ENCODE peak calls at places on chromosomes 7 and 10, in four cellular contexts. J, T, L and C are unnamed samples.

GRCh38 chr7:28145090-28145626 is 35.4 kb downstream of the JAZF1 start:
- DNase-seq in J (no peak), T (no peak), L (no peak), C (peak; percentile 18)

GRCh38 chr7:30983042-30983913 is 19.5 kb downstream of the GHRHR start:
- DNase-seq in J (no peak), T (peak; percentile 88), L (peak; percentile 53), C (peak; percentile 62)

GRCh38 chr7:17069146-17069545 is 187.4 kb upstream of the AGR3 start:
- DNase-seq in J (no peak), T (no peak), L (no peak), C (peak; percentile 98)

GRCh38 chr7:135147341-135147898 is 452 bp upstream of the TMEM140 start:
- DNase-seq in J (no peak), T (no peak), L (no peak), C (no peak)

GRCh38 chr10:3926675-3927525 is 141.9 kb upstream of the KLF6 start:
- DNase-seq in J (no peak), T (no peak), L (no peak), C (no peak)

GRCh38 chr10:44934416-44935200 is 23.5 kb downstream of the TMEM72 start:
- DNase-seq in J (no peak), T (peak; percentile 67), L (no peak), C (no peak)

GRCh38 chr7:23167691-23168090 is 14.2 kb upstream of the NUP42 start:
- DNase-seq in J (no peak), T (no peak), L (no peak), C (no peak)

GRCh38 chr7:133746305-133746704 is 380.8 kb upstream of the LRGUK start:
- DNase-seq in J (no peak), T (no peak), L (no peak), C (peak; percentile 66)

GRCh38 chr7:18444856-18445255 is 50.7 kb upstream of the HDAC9 start:
- DNase-seq in J (no peak), T (no peak), L (no peak), C (no peak)

GRCh38 chr10:70903262-70903921 is 15.0 kb upstream of the PCBD1 start:
- DNase-seq in J (no peak), T (no peak), L (peak; percentile 4), C (peak; percentile 9)

GRCh38 chr7:100680589-100681271 is 7.2 kb downstream of the GNB2 start:
- DNase-seq in J (no peak), T (peak; percentile 69), L (no peak), C (no peak)

GRCh38 chr7:20083781-20084180 is 133.4 kb downstream of the MACC1 start:
- DNase-seq in J (no peak), T (no peak), L (no peak), C (peak; percentile 89)

GRCh38 chr7:37365405-37365804 is 83.3 kb downstream of the ELMO1 start:
- DNase-seq in J (no peak), T (no peak), L (no peak), C (no peak)

GRCh38 chr10:3477683-3478082 is 305.1 kb upstream of the PITRM1 start:
- DNase-seq in J (peak; percentile 67), T (no peak), L (peak; percentile 69), C (peak; percentile 98)

GRCh38 chr7:130695840-130696239 is 9.5 kb upstream of the TSGA13 start:
- DNase-seq in J (no peak), T (no peak), L (no peak), C (peak; percentile 43)

GRCh38 chr7:111741811-111742240 is 179.5 kb upstream of the IMMP2L start:
- DNase-seq in J (peak; percentile 31), T (no peak), L (peak; percentile 45), C (peak; percentile 80)

DNA sequence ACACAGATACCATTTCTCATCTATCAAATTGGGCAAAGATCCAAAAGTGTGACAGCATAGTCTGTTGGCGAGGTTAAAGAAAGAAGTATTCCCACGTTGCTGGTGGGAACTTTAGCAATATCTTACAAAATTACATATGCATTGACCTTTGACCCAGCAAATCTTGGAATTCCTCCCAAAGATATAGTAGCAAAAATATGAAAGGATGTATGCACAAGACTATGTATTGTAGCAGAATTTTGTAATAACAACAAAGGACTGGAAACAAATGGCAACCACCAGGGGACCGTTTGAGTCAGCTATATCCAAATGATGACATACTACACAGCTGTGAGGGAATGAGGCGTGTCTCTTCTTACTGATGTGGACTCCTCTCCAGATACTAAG is 50.2 kb downstream of the KCNH2 start:
- DNase-seq in J (no peak), T (no peak), L (no peak), C (peak; percentile 44)
- TF ChIP-seq CTCF in J (no peak), T (no peak), L (no peak), C (peak; percentile 25)

DNA sequence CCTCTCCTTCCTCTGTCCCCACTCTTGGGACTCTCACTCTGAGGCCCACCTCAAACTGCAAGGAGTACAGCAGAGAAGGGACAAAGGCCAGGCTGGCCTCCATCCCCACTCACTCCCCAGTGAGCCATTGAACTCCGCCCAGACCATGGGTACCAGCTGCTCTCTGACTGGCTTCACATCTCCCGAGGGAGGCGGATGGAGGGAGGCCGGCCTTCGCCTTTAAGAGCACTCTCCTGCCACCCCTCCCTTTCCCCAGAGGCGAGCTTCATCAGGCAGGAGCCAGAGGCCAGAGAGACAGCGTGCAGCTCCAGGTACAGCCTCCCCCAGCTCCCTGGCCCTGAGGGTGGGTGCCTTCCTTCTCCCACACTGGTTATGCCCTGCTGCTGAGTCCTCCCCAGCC is 1.8 kb upstream of the LDB3 start:
- DNase-seq in J (no peak), T (peak; percentile 92), L (no peak), C (no peak)
- H3K4me3 ChIP-seq in J (no peak overlapping the region), T (peak overlapping the region; percentile 61), L (no peak overlapping the region), C (no peak overlapping the region)

GRCh38 chr7:158061031-158061630 is 526.5 kb downstream of the PTPRN2 start:
- DNase-seq in J (no peak), T (peak; percentile 45), L (no peak), C (no peak)
- H3K27me3 ChIP-seq in J (no peaks in the 10 kb centered on the region), T (no peaks in the 10 kb centered on the region), L (no peaks in the 10 kb centered on the region), C (no peaks in the 10 kb centered on the region)

GRCh38 chr10:27369832-27370231 is 129.2 kb upstream of the ACBD5 start:
- DNase-seq in J (no peak), T (no peak), L (no peak), C (peak; percentile 17)
- TF ChIP-seq CTCF in J (no peak), T (no peak), L (peak; percentile 32), C (no peak)

GRCh38 chr10:96285331-96285752 is 14.0 kb upstream of the BLNK start:
- DNase-seq in J (no peak), T (no peak), L (no peak), C (no peak)

GRCh38 chr10:96289218-96289910 is 14.9 kb upstream of the DNTT start:
- DNase-seq in J (no peak), T (no peak), L (no peak), C (no peak)

GRCh38 chr10:96287392-96288105 is 16.2 kb upstream of the BLNK start:
- DNase-seq in J (peak; percentile 93), T (no peak), L (no peak), C (peak; percentile 79)

GRCh38 chr10:96290368-96291133 is 13.7 kb upstream of the DNTT start:
- DNase-seq in J (peak; percentile 61), T (no peak), L (no peak), C (no peak)

GRCh38 chr10:96288151-96288621 is 16.0 kb upstream of the DNTT start:
- DNase-seq in J (peak; percentile 84), T (no peak), L (no peak), C (no peak)
- H3K4me3 ChIP-seq in J (peak overlapping the region; percentile 70), T (no peak overlapping the region), L (no peak overlapping the region), C (no peak overlapping the region)

GRCh38 chr10:59631882-59632281 is 77.8 kb downstream of the SLC16A9 start:
- DNase-seq in J (no peak), T (no peak), L (no peak), C (no peak)

GRCh38 chr10:59635502-59636290 is 74.0 kb downstream of the SLC16A9 start:
- DNase-seq in J (no peak), T (no peak), L (no peak), C (peak; percentile 20)

GRCh38 chr10:59633063-59633462 is 76.6 kb downstream of the SLC16A9 start:
- DNase-seq in J (no peak), T (no peak), L (no peak), C (no peak)

GRCh38 chr10:59631237-59631636 is 78.4 kb downstream of the SLC16A9 start:
- DNase-seq in J (no peak), T (no peak), L (no peak), C (no peak)

GRCh38 chr10:59634102-59634501 is 75.5 kb downstream of the SLC16A9 start:
- DNase-seq in J (no peak), T (no peak), L (no peak), C (no peak)
- H3K27me3 ChIP-seq in J (no peaks in the 10 kb centered on the region), T (no peaks in the 10 kb centered on the region), L (no peaks in the 10 kb centered on the region), C (no peaks in the 10 kb centered on the region)

DNA sequence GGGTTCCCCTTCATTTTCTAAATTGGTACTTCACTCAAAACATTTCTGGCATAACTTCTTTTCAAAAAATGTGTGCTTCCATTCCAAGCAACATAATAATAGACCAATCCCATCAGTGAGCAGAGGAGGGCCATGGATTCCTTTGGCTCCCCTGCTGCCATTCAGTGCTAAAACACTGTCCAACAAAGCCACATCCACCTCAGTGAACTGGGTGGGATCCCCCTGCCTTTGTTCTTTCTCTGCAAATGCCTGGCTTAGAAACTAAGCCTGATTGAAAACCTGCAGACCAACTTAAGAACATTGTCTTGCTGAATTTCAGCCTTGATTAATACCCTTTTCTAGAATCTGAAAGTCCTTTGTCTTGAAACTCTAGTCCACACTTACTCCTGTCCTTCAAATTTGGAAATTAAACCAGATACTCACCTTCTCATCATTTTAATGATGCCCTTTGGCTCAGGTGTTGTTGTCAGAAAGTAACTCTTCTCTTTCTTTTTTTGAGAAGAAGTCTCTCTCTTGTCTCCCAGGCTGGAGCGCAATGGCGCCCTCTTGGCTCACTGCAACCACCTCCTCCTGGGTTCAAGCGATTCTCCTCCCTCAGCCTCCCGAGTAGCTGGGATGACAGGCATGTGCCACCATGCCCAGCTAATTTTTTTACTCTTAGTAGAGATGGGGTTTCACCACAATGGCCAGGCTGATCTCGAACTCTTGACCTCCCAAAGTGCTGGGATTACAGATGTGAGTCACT is 132.3 kb downstream of the PLXNA4 start:
- DNase-seq in J (no peak), T (no peak), L (no peak), C (no peak)
- TF ChIP-seq CTCF in J (no peak), T (no peak), L (no peak), C (no peak)

GRCh38 chr7:114412548-114412947 is 2.1 kb upstream of the FOXP2 start:
- DNase-seq in J (no peak), T (no peak), L (no peak), C (no peak)
- H3K4me3 ChIP-seq in J (no peak overlapping the region), T (no peak overlapping the region), L (no peak overlapping the region), C (no peak overlapping the region)

GRCh38 chr10:23013581-23014335 is 81.6 kb upstream of the MSRB2 start:
- DNase-seq in J (no peak), T (no peak), L (no peak), C (no peak)

GRCh38 chr10:23016636-23017035 is 78.7 kb upstream of the MSRB2 start:
- DNase-seq in J (no peak), T (no peak), L (no peak), C (no peak)

DNA sequence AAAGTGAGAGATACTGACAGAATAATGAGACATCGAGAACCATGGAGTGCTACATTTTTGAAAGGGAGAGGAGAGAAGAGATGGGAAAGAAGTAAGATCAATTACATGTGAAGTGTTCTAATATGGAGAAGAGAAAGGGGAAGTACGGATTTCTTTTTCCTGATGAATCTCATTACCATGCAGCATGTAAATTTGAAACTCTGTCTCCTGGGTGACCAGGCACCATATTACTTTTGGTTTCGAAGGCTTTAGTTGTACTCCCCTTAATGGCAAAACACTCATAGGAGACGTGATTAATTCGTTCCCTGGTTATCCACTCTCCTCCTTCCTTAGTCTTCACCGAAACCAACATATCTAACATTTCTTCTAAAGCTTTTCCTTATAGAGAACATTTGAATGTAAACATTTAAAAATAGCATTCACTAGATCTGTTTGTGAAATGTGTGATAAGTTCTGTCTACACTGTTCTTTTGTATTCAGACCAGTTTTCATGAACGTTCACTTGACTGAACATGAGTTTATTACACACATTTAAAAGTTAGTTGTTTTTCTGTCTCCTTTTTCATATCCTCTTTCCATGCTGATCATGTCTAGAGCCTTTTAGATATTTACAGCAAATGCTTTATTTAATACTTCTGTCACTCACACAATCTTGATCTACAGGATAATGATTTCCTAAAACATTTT is 80.2 kb upstream of the MSRB2 start:
- DNase-seq in J (peak; percentile 72), T (no peak), L (no peak), C (no peak)
- H3K27me3 ChIP-seq in J (no peaks in the 10 kb centered on the region), T (no peaks in the 10 kb centered on the region), L (no peaks in the 10 kb centered on the region), C (peaks cover 2% of the 10 kb centered on the region)